ENCODE peak calls at places on chromosomes 11 and 22, in six cellular contexts. E is BJ, Z is fibroblast of the aortic adventitia, R is H1, J is upper lobe of left lung, V is spleen. Y is an unnamed sample.

GRCh38 chr11:103448966-103449365 is 339.7 kb downstream of the DYNC2H1 start:
- DNase-seq in E (no peak), Z (no peak), R (no peak), J (no peak), V (no peak), Y (no peak)

GRCh38 chr11:41301023-41301422 is 158.4 kb downstream of the LRRC4C start:
- DNase-seq in E (no peak), Z (no peak), R (no peak), J (no peak), V (no peak), Y (no peak)

GRCh38 chr22:29750559-29750958 is 16.2 kb downstream of the ZMAT5 start:
- DNase-seq in E (no peak), Z (no peak), R (no peak), J (no peak), V (no peak), Y (no peak)

GRCh38 chr11:74468521-74469280 is 1.4 kb upstream of the KCNE3 start:
- DNase-seq in E (no peak), Z (peak; percentile 66), R (no peak), J (no peak), V (no peak), Y (no peak)

GRCh38 chr22:50252081-50253045 is 1.3 kb upstream of the HDAC10 start:
- DNase-seq in E (no peak), Z (peak; percentile 65), R (peak; percentile 85), J (peak; percentile 85), V (peak; percentile 94), Y (peak; percentile 77)

GRCh38 chr22:25698461-25698860 is 43.5 kb upstream of the MYO18B start:
- DNase-seq in E (no peak), Z (no peak), R (no peak), J (no peak), V (no peak), Y (no peak)

GRCh38 chr22:46328797-46329196 is 6.7 kb upstream of the TRMU start:
- DNase-seq in E (no peak), Z (no peak), R (no peak), J (no peak), V (peak; percentile 48), Y (peak; percentile 6)

GRCh38 chr22:33467718-33468117 is 409.5 kb upstream of the SYN3 start:
- DNase-seq in E (no peak), Z (peak; percentile 42), R (no peak), J (no peak), V (no peak), Y (no peak)

GRCh38 chr11:71580057-71581003 is 2.3 kb downstream of the KRTAP5-11 start:
- DNase-seq in E (no peak), Z (peak; percentile 79), R (no peak), J (peak; percentile 70), V (no peak), Y (peak; percentile 56)

GRCh38 chr11:70842256-70842655 is 410.1 kb downstream of the SHANK2 start:
- DNase-seq in E (no peak), Z (no peak), R (no peak), J (no peak), V (no peak), Y (no peak)

GRCh38 chr11:737366-737765 is 9.9 kb upstream of the TALDO1 start:
- DNase-seq in E (no peak), Z (no peak), R (no peak), J (no peak), V (no peak), Y (no peak)

GRCh38 chr11:47433991-47434786 is 8.0 kb upstream of the PSMC3 start:
- DNase-seq in E (peak; percentile 54), Z (peak; percentile 93), R (no peak), J (no peak), V (no peak), Y (no peak)

GRCh38 chr22:39493759-39494158 is 8.3 kb upstream of the MIEF1 start:
- DNase-seq in E (peak; percentile 87), Z (peak; percentile 80), R (no peak), J (no peak), V (no peak), Y (no peak)

GRCh38 chr11:34501962-34502361 is 11.6 kb downstream of the ELF5 start:
- DNase-seq in E (no peak), Z (no peak), R (no peak), J (peak; percentile 75), V (no peak), Y (no peak)

GRCh38 chr11:2310786-2311455 is 9.1 kb downstream of the TSPAN32 start:
- DNase-seq in E (no peak), Z (no peak), R (no peak), J (no peak), V (peak; percentile 69), Y (no peak)

GRCh38 chr22:35541254-35541748 is 670 bp downstream of the RASD2 start:
- DNase-seq in E (no peak), Z (no peak), R (peak; percentile 70), J (no peak), V (no peak), Y (no peak)

GRCh38 chr11:961921-962320 is 36.3 kb downstream of the AP2A2 start:
- DNase-seq in E (no peak), Z (no peak), R (no peak), J (no peak), V (no peak), Y (no peak)

GRCh38 chr11:125990244-125990643 is 44.4 kb downstream of the VSIG10L2 start:
- DNase-seq in E (no peak), Z (peak; percentile 83), R (no peak), J (peak; percentile 36), V (no peak), Y (no peak)

GRCh38 chr11:71326328-71326940 is 74.1 kb upstream of the SHANK2 start:
- DNase-seq in E (no peak), Z (no peak), R (no peak), J (no peak), V (peak; percentile 38), Y (no peak)

GRCh38 chr11:121448431-121448941 is 3.6 kb upstream of the SORL1 start:
- DNase-seq in E (no peak), Z (no peak), R (no peak), J (no peak), V (no peak), Y (no peak)

GRCh38 chr11:121408830-121409229 is 43.3 kb upstream of the SORL1 start:
- DNase-seq in E (no peak), Z (no peak), R (no peak), J (no peak), V (no peak), Y (no peak)

GRCh38 chr11:64400096-64400495 is 41.1 kb downstream of the RPS6KA4 start:
- DNase-seq in E (no peak), Z (peak; percentile 51), R (no peak), J (no peak), V (no peak), Y (no peak)

GRCh38 chr11:128926000-128926399 is 16.7 kb downstream of the TP53AIP1 start:
- DNase-seq in E (no peak), Z (no peak), R (no peak), J (no peak), V (peak; percentile 31), Y (no peak)

DNA sequence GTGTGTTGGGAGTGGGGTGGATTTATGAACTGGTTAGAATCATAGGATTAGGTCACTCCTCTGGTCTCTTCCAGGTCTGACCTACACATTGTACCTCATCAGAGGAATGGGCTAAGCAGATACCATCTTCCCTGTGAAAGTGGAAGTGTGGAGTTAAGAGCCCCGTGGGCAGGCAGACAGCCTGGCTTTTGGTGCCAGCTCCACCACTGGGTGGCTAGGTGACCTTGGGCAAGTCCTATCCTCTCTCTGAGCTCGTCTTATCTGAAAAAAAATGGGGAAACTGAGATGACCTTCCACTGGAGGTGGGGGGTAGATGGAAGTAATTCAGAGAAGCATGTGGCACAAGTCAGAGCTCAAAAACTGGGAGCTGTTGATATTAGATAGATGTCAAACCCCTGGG is 60.4 kb upstream of the WNT11 start:
- DNase-seq in E (no peak), Z (no peak), R (no peak), J (no peak), V (no peak), Y (no peak)
- TF ChIP-seq CTCF in E (no peak), Z (no peak), R (no peak), J (no peak), V (no peak), Y (no peak)

GRCh38 chr11:61757213-61757862 is 4.9 kb downstream of the MYRF start:
- DNase-seq in E (no peak), Z (no peak), R (no peak), J (no peak), V (no peak), Y (no peak)
- TF ChIP-seq CTCF in E (no peak), Z (no peak), R (no peak), J (no peak), V (no peak), Y (no peak)

GRCh38 chr11:68750197-68750987 is 928 bp downstream of the TESMIN start:
- DNase-seq in E (no peak), Z (no peak), R (peak; percentile 84), J (peak; percentile 30), V (peak; percentile 85), Y (peak; percentile 48)
- TF ChIP-seq CTCF in E (no peak), Z (no peak), R (peak; percentile 1), J (no peak), V (no peak), Y (no peak)

GRCh38 chr22:24129980-24130379 is 51.3 kb upstream of the SUSD2 start:
- DNase-seq in E (no peak), Z (no peak), R (no peak), J (no peak), V (no peak), Y (no peak)

GRCh38 chr22:24128631-24129601 is 52.4 kb upstream of the SUSD2 start:
- DNase-seq in E (no peak), Z (no peak), R (no peak), J (no peak), V (no peak), Y (no peak)

GRCh38 chr22:24137595-24137994 is 43.7 kb upstream of the SUSD2 start:
- DNase-seq in E (peak; percentile 43), Z (peak; percentile 83), R (no peak), J (no peak), V (no peak), Y (no peak)

GRCh38 chr22:24134090-24134846 is 47.0 kb upstream of the SUSD2 start:
- DNase-seq in E (no peak), Z (no peak), R (no peak), J (peak; percentile 58), V (peak; percentile 90), Y (peak; percentile 62)

DNA sequence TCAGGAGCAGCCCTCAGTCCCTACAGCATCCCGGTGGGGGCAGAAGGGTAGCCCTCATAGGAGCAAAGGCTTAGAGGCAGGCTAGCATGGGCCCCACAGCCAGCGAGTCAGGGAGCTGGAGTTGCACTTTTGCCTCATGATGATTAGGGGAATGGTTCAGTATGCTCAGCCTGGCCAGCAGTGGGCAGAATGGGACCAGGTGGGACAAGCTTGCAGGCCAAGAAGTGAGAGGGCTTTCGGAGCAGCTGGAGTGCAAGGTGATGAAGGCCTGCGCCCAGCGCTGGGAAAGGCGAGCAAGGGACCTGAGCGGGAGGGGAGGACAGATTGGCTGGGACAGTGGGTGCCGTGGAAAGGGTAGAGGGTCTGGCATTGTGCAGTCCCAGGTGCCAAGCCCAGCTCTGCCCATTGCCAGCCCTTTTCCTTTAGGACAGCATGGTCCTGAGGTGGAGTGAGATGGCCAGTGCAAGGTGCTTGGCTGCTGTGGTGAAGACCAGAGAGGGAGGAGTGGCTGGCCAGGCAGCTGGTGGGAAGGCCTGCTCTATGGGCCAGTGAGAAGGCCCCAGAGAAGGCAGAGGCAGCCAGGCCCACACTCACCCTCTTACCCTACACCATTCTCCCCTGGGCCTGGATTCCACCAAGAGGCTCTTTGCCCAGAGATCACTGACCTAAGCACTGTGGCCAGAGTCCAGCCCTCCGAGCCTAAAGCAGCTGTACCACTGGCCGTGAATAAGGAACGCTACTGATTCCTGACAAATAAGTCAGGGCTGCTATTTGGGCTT is 47.9 kb upstream of the SUSD2 start:
- DNase-seq in E (no peak), Z (no peak), R (no peak), J (peak; percentile 63), V (no peak), Y (no peak)
- TF ChIP-seq CTCF in E (peak; percentile 42), Z (peak; percentile 32), R (peak; percentile 79), J (no peak), V (peak; percentile 31), Y (no peak)